ENCODE peak calls at places on chromosomes 7 and 10, in four cellular contexts. R, D, F and B are unnamed samples.
A peak's percentile ranks its signal among the peaks of the same experiment; 100 is the strongest.

GRCh38 chr10:4151466-4151865 is 366.5 kb upstream of the KLF6 start:
- DNase-seq in R (no peak), D (no peak), F (peak; percentile 6), B (no peak)

GRCh38 chr7:4681922-4682620 is at the start of gene FOXK1:
- DNase-seq in R (peak; percentile 83), D (no peak), F (peak; percentile 65), B (peak; percentile 72)

GRCh38 chr10:115706482-115707076 is 566.4 kb downstream of the GFRA1 start:
- DNase-seq in R (peak; percentile 0), D (peak; percentile 1), F (peak; percentile 30), B (no peak)

GRCh38 chr7:99371376-99371920 is 3.1 kb upstream of the ARPC1B start:
- DNase-seq in R (no peak), D (no peak), F (no peak), B (no peak)

GRCh38 chr7:55504093-55504859 is 68.0 kb downstream of the VOPP1 start:
- DNase-seq in R (no peak), D (no peak), F (peak; percentile 44), B (no peak)

GRCh38 chr7:25619963-25620799 is 391.9 kb upstream of the NPVF start:
- DNase-seq in R (peak; percentile 30), D (no peak), F (no peak), B (no peak)

GRCh38 chr7:76231583-76231982 is 29.9 kb downstream of the SRRM3 start:
- DNase-seq in R (peak; percentile 21), D (no peak), F (no peak), B (no peak)

GRCh38 chr10:63763744-63764143 is 242.5 kb downstream of the REEP3 start:
- DNase-seq in R (no peak), D (no peak), F (peak; percentile 15), B (peak; percentile 12)

GRCh38 chr7:7977774-7978173 is 9.2 kb downstream of the GLCCI1 start:
- DNase-seq in R (peak; percentile 34), D (no peak), F (peak; percentile 55), B (no peak)

GRCh38 chr7:67823345-67823744 is 826.7 kb downstream of the TYW1 start:
- DNase-seq in R (peak; percentile 4), D (no peak), F (no peak), B (peak; percentile 32)

GRCh38 chr10:87960230-87960629 is 96.8 kb downstream of the PTEN start:
- DNase-seq in R (no peak), D (no peak), F (peak; percentile 46), B (peak; percentile 16)

GRCh38 chr7:16027396-16027795 is 340.9 kb upstream of the MEOX2 start:
- DNase-seq in R (no peak), D (no peak), F (peak; percentile 7), B (no peak)

GRCh38 chr10:62738916-62739315 is 65.6 kb upstream of the ADO start:
- DNase-seq in R (no peak), D (no peak), F (peak; percentile 79), B (no peak)

GRCh38 chr7:102404005-102404861 is 8.1 kb downstream of the PRKRIP1 start:
- DNase-seq in R (peak; percentile 78), D (peak; percentile 64), F (peak; percentile 47), B (peak; percentile 80)

DNA sequence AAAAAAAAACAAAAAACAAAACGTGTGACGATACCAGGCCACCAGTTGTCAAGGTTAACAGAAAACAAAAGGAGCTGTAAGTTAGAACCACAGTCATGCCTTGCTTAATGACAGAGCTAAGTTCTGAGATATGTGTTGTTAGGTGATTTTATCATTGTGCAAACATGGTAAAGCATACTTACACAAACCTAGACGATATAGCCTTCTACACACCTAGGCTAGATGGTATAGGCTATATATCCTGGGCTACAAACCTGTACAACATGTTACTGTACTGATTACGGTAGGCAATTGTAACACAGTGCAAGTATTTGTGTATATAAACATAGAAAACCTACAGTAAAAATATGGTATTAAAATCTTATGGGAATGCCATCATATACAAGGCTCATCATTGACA is 564.2 kb downstream of the HTR7 start:
- DNase-seq in R (no peak), D (no peak), F (no peak), B (no peak)
- TF ChIP-seq MAZ in R (no peak), D (no peak), F (no peak), B (no peak)

GRCh38 chr10:118669020-118669766 is 73.7 kb upstream of the PRLHR start:
- DNase-seq in R (no peak), D (no peak), F (peak; percentile 52), B (no peak)
- H3K9me3 ChIP-seq in R (no peaks in the 10 kb centered on the region), D (no peaks in the 10 kb centered on the region), F (no peaks in the 10 kb centered on the region), B (no peaks in the 10 kb centered on the region)

GRCh38 chr7:112296416-112296815 is 89.9 kb downstream of the ZNF277 start:
- DNase-seq in R (no peak), D (no peak), F (no peak), B (no peak)
- TF ChIP-seq MAZ in R (no peak), D (no peak), F (no peak), B (no peak)

DNA sequence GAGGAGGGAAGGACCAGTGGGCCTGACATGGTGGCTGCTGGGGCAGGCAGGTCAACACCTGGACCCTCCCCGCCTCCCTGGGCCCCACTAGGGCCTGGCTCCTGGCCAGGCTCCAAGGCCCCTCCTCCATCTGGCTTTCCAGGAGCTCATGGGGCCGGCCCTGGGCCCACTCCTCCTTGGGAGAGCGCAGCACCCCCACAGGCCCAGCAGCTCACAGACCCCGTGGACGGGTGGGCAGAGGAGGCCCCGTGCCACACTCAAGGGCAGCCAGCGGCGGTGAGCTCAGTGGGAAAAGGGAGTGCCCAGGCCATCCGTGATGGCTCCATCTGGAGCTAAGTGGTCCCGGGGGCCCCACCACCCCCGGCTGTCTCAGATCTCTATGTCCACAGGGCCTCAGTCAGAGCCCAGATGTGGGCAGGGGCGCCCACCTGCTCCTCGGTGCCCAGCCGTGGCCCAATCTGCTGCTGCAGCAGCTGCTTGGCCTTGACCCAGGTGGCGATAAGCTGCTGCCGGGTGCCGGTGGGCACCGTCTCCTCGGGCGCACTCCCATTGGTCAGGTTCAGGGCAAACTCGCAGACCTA is 32.8 kb downstream of the CFAP46 start:
- DNase-seq in R (no peak), D (no peak), F (no peak), B (no peak)
- H3K9me3 ChIP-seq in R (no peaks in the 10 kb centered on the region), D (no peaks in the 10 kb centered on the region), F (peaks cover 4% of the 10 kb centered on the region), B (peaks cover 11% of the 10 kb centered on the region)

DNA sequence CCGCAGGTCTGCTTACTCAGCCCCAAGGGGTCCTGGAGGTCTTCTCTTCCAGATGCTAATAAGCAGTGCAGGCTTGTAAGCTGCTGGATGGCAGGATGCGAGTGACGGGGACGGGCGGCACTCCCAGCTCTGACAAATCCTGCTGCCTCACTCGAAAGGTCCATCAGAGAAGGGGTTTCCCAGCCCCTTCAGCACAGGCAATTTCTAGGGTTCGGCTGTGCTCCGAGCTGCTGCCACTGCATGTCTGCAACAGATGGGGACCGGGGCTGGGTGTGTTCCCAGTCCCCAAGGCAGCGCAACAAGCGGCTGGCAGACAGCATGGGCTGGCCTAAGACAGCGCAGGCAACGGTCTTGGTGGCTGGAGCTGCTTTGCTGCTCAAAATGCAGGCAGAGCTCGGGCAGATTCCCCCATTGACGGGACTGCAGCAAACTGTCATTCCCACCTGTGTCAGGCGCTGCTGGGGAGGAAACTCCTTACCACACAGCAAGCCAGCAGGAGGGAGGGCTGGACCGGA is 62.5 kb downstream of the PRKAG2 start:
- DNase-seq in R (no peak), D (no peak), F (peak; percentile 6), B (no peak)
- TF ChIP-seq MAZ in R (no peak), D (no peak), F (no peak), B (no peak)

GRCh38 chr10:133212853-133213494 is 17.0 kb upstream of the UTF1 start:
- DNase-seq in R (no peak), D (no peak), F (no peak), B (no peak)
- H3K9me3 ChIP-seq in R (no peaks in the 10 kb centered on the region), D (no peaks in the 10 kb centered on the region), F (peaks cover 2% of the 10 kb centered on the region), B (no peaks in the 10 kb centered on the region)